ENCODE peak calls at places on chromosomes 4 and X, in five cellular contexts. One of them, this sample, is unnamed. For H3K4me1, the result is how much of the 10 kb centered on the place peaks cover.

GRCh38 chr4:175290401-175290800 is 372.2 kb downstream of the ADAM29 start:
- DNase-seq in pancreas: no peak
- DNase-seq in CD8-positive, alpha-beta memory T cell: no peak
- DNase-seq in A549: no peak
- DNase-seq in gastrocnemius medialis: no peak
- DNase-seq in this sample: no peak

GRCh38 chrX:74015379-74016019 is 288.5 kb upstream of the ZCCHC13 start:
- DNase-seq in A549: peak
- DNase-seq in pancreas: peak
- DNase-seq in CD8-positive, alpha-beta memory T cell: peak
- DNase-seq in gastrocnemius medialis: no peak
- DNase-seq in this sample: peak

GRCh38 chrX:44708470-44708869 is 135.4 kb upstream of the DUSP21 start:
- DNase-seq in gastrocnemius medialis: no peak
- DNase-seq in CD8-positive, alpha-beta memory T cell: no peak
- DNase-seq in A549: no peak
- DNase-seq in pancreas: no peak
- DNase-seq in this sample: no peak

GRCh38 chr4:187380181-187380581 is 615.4 kb upstream of the ZFP42 start:
- DNase-seq in gastrocnemius medialis: no peak
- DNase-seq in pancreas: peak
- DNase-seq in A549: peak
- DNase-seq in CD8-positive, alpha-beta memory T cell: no peak
- DNase-seq in this sample: no peak

GRCh38 chrX:48676106-48676892 is 7.3 kb upstream of the WAS start:
- DNase-seq in CD8-positive, alpha-beta memory T cell: peak
- DNase-seq in pancreas: peak
- DNase-seq in A549: peak
- DNase-seq in gastrocnemius medialis: peak
- DNase-seq in this sample: peak

GRCh38 chr4:80306255-80306654 is 29.3 kb upstream of the CFAP299 start:
- DNase-seq in A549: no peak
- DNase-seq in CD8-positive, alpha-beta memory T cell: no peak
- DNase-seq in pancreas: no peak
- DNase-seq in gastrocnemius medialis: no peak
- DNase-seq in this sample: no peak

GRCh38 chr4:124902111-124902510 is 189.6 kb upstream of the ANKRD50 start:
- DNase-seq in gastrocnemius medialis: no peak
- DNase-seq in CD8-positive, alpha-beta memory T cell: no peak
- DNase-seq in A549: no peak
- DNase-seq in pancreas: no peak
- DNase-seq in this sample: no peak

GRCh38 chr4:54099959-54100606 is at the start of gene GSX2:
- DNase-seq in gastrocnemius medialis: no peak
- DNase-seq in pancreas: no peak
- DNase-seq in CD8-positive, alpha-beta memory T cell: no peak
- DNase-seq in A549: no peak
- DNase-seq in this sample: peak

GRCh38 chr4:117324851-117325491 is 239.6 kb upstream of the TRAM1L1 start:
- DNase-seq in gastrocnemius medialis: no peak
- DNase-seq in pancreas: no peak
- DNase-seq in CD8-positive, alpha-beta memory T cell: no peak
- DNase-seq in A549: no peak
- DNase-seq in this sample: peak

GRCh38 chr4:117474987-117475386 is 389.6 kb upstream of the TRAM1L1 start:
- DNase-seq in pancreas: no peak
- DNase-seq in gastrocnemius medialis: no peak
- DNase-seq in A549: no peak
- DNase-seq in CD8-positive, alpha-beta memory T cell: no peak
- DNase-seq in this sample: no peak

GRCh38 chrX:3690140-3690539 is 23.3 kb downstream of the PRKX start:
- DNase-seq in gastrocnemius medialis: no peak
- DNase-seq in A549: no peak
- DNase-seq in CD8-positive, alpha-beta memory T cell: no peak
- DNase-seq in pancreas: no peak
- DNase-seq in this sample: no peak

GRCh38 chr4:52780206-52780605 is 29.0 kb upstream of the ERVMER34-1 start:
- DNase-seq in CD8-positive, alpha-beta memory T cell: no peak
- DNase-seq in gastrocnemius medialis: no peak
- DNase-seq in pancreas: no peak
- DNase-seq in A549: no peak
- DNase-seq in this sample: no peak

GRCh38 chr4:150578745-150579470 is 3.0 kb upstream of the MAB21L2 start:
- DNase-seq in pancreas: no peak
- DNase-seq in gastrocnemius medialis: no peak
- DNase-seq in A549: no peak
- DNase-seq in CD8-positive, alpha-beta memory T cell: no peak
- DNase-seq in this sample: no peak

GRCh38 chr4:144968606-144969005 is 129.4 kb downstream of the ANAPC10 start:
- DNase-seq in A549: no peak
- DNase-seq in gastrocnemius medialis: no peak
- DNase-seq in pancreas: no peak
- DNase-seq in CD8-positive, alpha-beta memory T cell: no peak
- DNase-seq in this sample: no peak
- H3K27ac ChIP-seq in A549: no peak
- H3K27ac ChIP-seq in gastrocnemius medialis: no peak
- H3K27ac ChIP-seq in pancreas: no peak
- H3K27ac ChIP-seq in CD8-positive, alpha-beta memory T cell: no peak
- H3K27ac ChIP-seq in this sample: no peak

DNA sequence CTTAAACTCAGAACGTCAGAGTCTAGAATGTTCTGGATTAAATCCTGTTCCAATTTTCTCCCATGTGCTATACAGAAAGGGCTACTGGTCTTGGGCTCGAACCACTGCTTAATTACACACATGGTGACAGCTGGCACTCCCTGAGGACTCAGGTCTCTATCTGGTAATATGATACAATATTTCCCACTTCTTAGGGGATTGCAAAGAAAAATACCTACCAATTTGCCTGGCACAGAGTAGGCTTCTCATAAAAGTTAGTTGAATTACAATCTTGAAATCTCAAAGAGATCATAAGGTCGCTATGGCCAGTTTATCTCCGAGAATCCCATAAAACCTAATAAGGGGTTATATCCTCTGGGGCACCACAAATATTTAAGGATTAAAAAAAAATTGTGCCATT is 8.6 kb downstream of the GPM6B start:
- DNase-seq in pancreas: no peak
- DNase-seq in A549: no peak
- DNase-seq in CD8-positive, alpha-beta memory T cell: no peak
- DNase-seq in gastrocnemius medialis: no peak
- DNase-seq in this sample: no peak
- H3K4me3 ChIP-seq in pancreas: no peak
- H3K4me3 ChIP-seq in A549: no peak
- H3K4me3 ChIP-seq in CD8-positive, alpha-beta memory T cell: no peak
- H3K4me3 ChIP-seq in gastrocnemius medialis: no peak
- H3K4me3 ChIP-seq in this sample: no peak

DNA sequence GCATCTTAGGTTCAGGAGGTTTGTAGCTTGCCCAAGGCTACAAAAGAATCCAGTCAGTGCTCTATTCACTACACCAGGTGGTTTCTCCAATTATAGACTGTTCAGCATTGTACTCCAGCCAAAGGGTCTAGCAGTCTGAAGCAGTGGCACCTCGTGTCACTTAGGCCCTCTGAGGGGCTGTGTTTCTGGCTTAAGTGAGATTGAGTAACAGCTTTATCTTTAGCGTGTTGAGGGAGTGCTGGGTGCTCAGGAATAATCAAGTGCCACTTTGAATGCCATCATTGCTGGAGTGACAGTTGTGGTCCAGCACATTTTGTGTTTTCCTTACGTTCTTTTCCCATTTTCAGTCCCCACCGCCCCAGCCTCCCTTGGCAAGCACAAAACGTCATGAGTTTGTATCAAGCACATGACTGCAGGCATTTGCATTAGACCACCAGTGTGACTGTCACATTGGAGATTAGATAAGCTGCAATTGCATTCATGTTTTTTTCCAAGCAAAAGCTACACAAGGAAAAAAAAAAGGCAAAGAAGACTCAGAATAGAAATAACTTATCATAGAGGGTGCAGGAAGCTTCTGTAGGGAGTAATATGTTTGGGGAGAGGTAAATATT is 58.8 kb downstream of the FNIP2 start:
- DNase-seq in A549: no peak
- DNase-seq in pancreas: no peak
- DNase-seq in CD8-positive, alpha-beta memory T cell: no peak
- DNase-seq in gastrocnemius medialis: no peak
- DNase-seq in this sample: no peak
- H3K4me1 ChIP-seq in A549: under half
- H3K4me1 ChIP-seq in pancreas: half or more
- H3K4me1 ChIP-seq in CD8-positive, alpha-beta memory T cell: under half
- H3K4me1 ChIP-seq in gastrocnemius medialis: under half
- H3K4me1 ChIP-seq in this sample: under half

GRCh38 chr4:168637872-168638756 is 141.3 kb downstream of the PALLD start:
- DNase-seq in gastrocnemius medialis: no peak
- DNase-seq in CD8-positive, alpha-beta memory T cell: no peak
- DNase-seq in pancreas: no peak
- DNase-seq in A549: no peak
- DNase-seq in this sample: no peak

GRCh38 chr4:168633474-168633873 is 136.6 kb downstream of the PALLD start:
- DNase-seq in gastrocnemius medialis: no peak
- DNase-seq in CD8-positive, alpha-beta memory T cell: no peak
- DNase-seq in A549: no peak
- DNase-seq in pancreas: no peak
- DNase-seq in this sample: no peak

GRCh38 chr4:168634276-168634802 is 137.5 kb downstream of the PALLD start:
- DNase-seq in CD8-positive, alpha-beta memory T cell: no peak
- DNase-seq in A549: no peak
- DNase-seq in gastrocnemius medialis: no peak
- DNase-seq in pancreas: no peak
- DNase-seq in this sample: peak

GRCh38 chr4:168636506-168637176 is 139.8 kb downstream of the PALLD start:
- DNase-seq in A549: no peak
- DNase-seq in gastrocnemius medialis: no peak
- DNase-seq in pancreas: no peak
- DNase-seq in CD8-positive, alpha-beta memory T cell: no peak
- DNase-seq in this sample: peak

DNA sequence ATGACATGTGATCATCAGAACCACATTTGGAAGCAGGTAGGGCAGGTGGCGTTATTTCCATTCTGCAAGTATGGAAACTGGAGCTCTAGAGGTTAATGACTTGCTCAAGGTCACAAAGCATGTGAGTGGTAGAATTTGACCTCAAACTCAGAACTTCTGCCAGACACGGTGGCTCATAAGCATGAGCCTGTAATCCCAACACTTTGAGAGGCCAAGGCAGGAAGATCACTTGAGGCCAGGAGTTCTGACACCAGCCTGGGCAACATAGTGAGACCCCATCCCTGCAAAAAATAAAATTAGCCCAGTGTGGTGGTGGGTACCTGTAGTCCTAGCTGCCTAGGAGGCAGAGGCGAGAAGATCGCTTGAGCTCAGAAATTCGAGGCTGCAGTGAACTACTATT is 139.2 kb downstream of the PALLD start:
- DNase-seq in pancreas: no peak
- DNase-seq in CD8-positive, alpha-beta memory T cell: no peak
- DNase-seq in A549: no peak
- DNase-seq in gastrocnemius medialis: no peak
- DNase-seq in this sample: no peak
- H3K27ac ChIP-seq in pancreas: no peak
- H3K27ac ChIP-seq in CD8-positive, alpha-beta memory T cell: no peak
- H3K27ac ChIP-seq in A549: peak
- H3K27ac ChIP-seq in gastrocnemius medialis: peak
- H3K27ac ChIP-seq in this sample: peak

DNA sequence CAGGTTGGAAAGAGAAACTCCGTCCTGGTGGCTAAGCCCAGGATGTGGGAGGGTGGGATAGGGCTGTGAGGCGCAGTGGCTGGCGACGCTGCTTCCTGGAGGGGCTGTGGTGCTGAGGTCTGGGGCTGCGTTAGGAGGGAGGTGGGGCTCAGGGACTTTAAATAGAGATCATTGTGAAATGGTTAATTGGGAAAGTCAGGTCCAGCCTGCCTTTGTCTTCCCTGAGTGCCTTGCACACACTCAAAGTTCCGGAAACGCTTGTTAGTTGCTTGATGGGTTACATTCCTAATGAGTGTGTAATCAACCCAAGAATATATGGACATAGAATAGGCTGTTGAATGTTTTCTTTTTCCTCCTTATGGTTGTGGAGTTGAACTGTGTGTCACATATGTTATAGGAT is 55.7 kb upstream of the CLDN34 start:
- DNase-seq in A549: no peak
- DNase-seq in pancreas: no peak
- DNase-seq in gastrocnemius medialis: no peak
- DNase-seq in CD8-positive, alpha-beta memory T cell: no peak
- DNase-seq in this sample: peak
- H3K4me3 ChIP-seq in A549: no peak
- H3K4me3 ChIP-seq in pancreas: no peak
- H3K4me3 ChIP-seq in gastrocnemius medialis: no peak
- H3K4me3 ChIP-seq in CD8-positive, alpha-beta memory T cell: no peak
- H3K4me3 ChIP-seq in this sample: no peak

GRCh38 chr4:139301143-139301820 is at the start of gene NAA15:
- DNase-seq in pancreas: peak
- DNase-seq in A549: peak
- DNase-seq in CD8-positive, alpha-beta memory T cell: peak
- DNase-seq in gastrocnemius medialis: peak
- DNase-seq in this sample: peak

GRCh38 chr4:139299536-139299935 is 1.8 kb upstream of the NAA15 start:
- DNase-seq in CD8-positive, alpha-beta memory T cell: no peak
- DNase-seq in pancreas: no peak
- DNase-seq in gastrocnemius medialis: no peak
- DNase-seq in A549: no peak
- DNase-seq in this sample: no peak

GRCh38 chr4:139300431-139301142 is 718 bp upstream of the NAA15 start:
- DNase-seq in pancreas: no peak
- DNase-seq in CD8-positive, alpha-beta memory T cell: no peak
- DNase-seq in gastrocnemius medialis: peak
- DNase-seq in A549: peak
- DNase-seq in this sample: no peak

GRCh38 chr4:139304920-139305319 is 2.6 kb upstream of the NDUFC1 start:
- DNase-seq in pancreas: no peak
- DNase-seq in CD8-positive, alpha-beta memory T cell: no peak
- DNase-seq in gastrocnemius medialis: no peak
- DNase-seq in A549: no peak
- DNase-seq in this sample: no peak

GRCh38 chr4:139301821-139302611 is at the start of gene NDUFC1:
- DNase-seq in pancreas: peak
- DNase-seq in A549: peak
- DNase-seq in gastrocnemius medialis: peak
- DNase-seq in CD8-positive, alpha-beta memory T cell: peak
- DNase-seq in this sample: peak
- H3K4me1 ChIP-seq in pancreas: under half
- H3K4me1 ChIP-seq in A549: under half
- H3K4me1 ChIP-seq in gastrocnemius medialis: half or more
- H3K4me1 ChIP-seq in CD8-positive, alpha-beta memory T cell: under half
- H3K4me1 ChIP-seq in this sample: under half